ENCODE peak calls at places on chromosomes 6 and 20, in ten cellular contexts. One of them, this sample, is unnamed.

GRCh38 chr6:146047356-146047755 is 18.5 kb downstream of the GRM1 start:
- DNase-seq in HuH-7: no peak
- DNase-seq in foreskin fibroblast: no peak
- DNase-seq in tibial artery: no peak
- DNase-seq in stimulated activated CD4-positive, alpha-beta T cell treated with anti-CD3 and anti-CD28 coated beads, Interleukin-15, amount 100 ng/mL, for 24 hours: no peak
- DNase-seq in hippocampal formation: peak; percentile 49
- DNase-seq in ACHN: no peak
- DNase-seq in RPMI7951: no peak
- DNase-seq in aorta: no peak
- DNase-seq in RWPE1: no peak
- DNase-seq in this sample: no peak

GRCh38 chr6:12749531-12750379 is 33.2 kb downstream of the PHACTR1 start:
- DNase-seq in RWPE1: no peak
- DNase-seq in aorta: peak; percentile 70
- DNase-seq in ACHN: no peak
- DNase-seq in HuH-7: no peak
- DNase-seq in foreskin fibroblast: peak; percentile 29
- DNase-seq in RPMI7951: peak; percentile 9
- DNase-seq in hippocampal formation: no peak
- DNase-seq in tibial artery: no peak
- DNase-seq in stimulated activated CD4-positive, alpha-beta T cell treated with anti-CD3 and anti-CD28 coated beads, Interleukin-15, amount 100 ng/mL, for 24 hours: peak; percentile 4
- DNase-seq in this sample: no peak

GRCh38 chr20:49608752-49609670 is 41.1 kb upstream of the PTGIS start:
- DNase-seq in stimulated activated CD4-positive, alpha-beta T cell treated with anti-CD3 and anti-CD28 coated beads, Interleukin-15, amount 100 ng/mL, for 24 hours: peak; percentile 84
- DNase-seq in foreskin fibroblast: peak; percentile 75
- DNase-seq in hippocampal formation: no peak
- DNase-seq in HuH-7: peak; percentile 80
- DNase-seq in ACHN: peak; percentile 57
- DNase-seq in RWPE1: peak; percentile 84
- DNase-seq in tibial artery: peak; percentile 83
- DNase-seq in aorta: peak; percentile 91
- DNase-seq in RPMI7951: peak; percentile 48
- DNase-seq in this sample: peak; percentile 67

GRCh38 chr20:3595541-3595940 is 67.7 kb downstream of the GFRA4 start:
- DNase-seq in ACHN: no peak
- DNase-seq in tibial artery: no peak
- DNase-seq in RPMI7951: no peak
- DNase-seq in foreskin fibroblast: no peak
- DNase-seq in stimulated activated CD4-positive, alpha-beta T cell treated with anti-CD3 and anti-CD28 coated beads, Interleukin-15, amount 100 ng/mL, for 24 hours: no peak
- DNase-seq in hippocampal formation: no peak
- DNase-seq in HuH-7: no peak
- DNase-seq in aorta: no peak
- DNase-seq in RWPE1: no peak
- DNase-seq in this sample: no peak

GRCh38 chr6:155364844-155365437 is 50.7 kb upstream of the TFB1M start:
- DNase-seq in RWPE1: no peak
- DNase-seq in tibial artery: no peak
- DNase-seq in foreskin fibroblast: no peak
- DNase-seq in ACHN: no peak
- DNase-seq in RPMI7951: no peak
- DNase-seq in aorta: no peak
- DNase-seq in stimulated activated CD4-positive, alpha-beta T cell treated with anti-CD3 and anti-CD28 coated beads, Interleukin-15, amount 100 ng/mL, for 24 hours: no peak
- DNase-seq in HuH-7: no peak
- DNase-seq in hippocampal formation: no peak
- DNase-seq in this sample: no peak

GRCh38 chr6:85405175-85405852 is 44.6 kb upstream of the NT5E start:
- DNase-seq in HuH-7: peak; percentile 51
- DNase-seq in aorta: no peak
- DNase-seq in foreskin fibroblast: no peak
- DNase-seq in RPMI7951: peak; percentile 40
- DNase-seq in ACHN: peak; percentile 57
- DNase-seq in RWPE1: no peak
- DNase-seq in stimulated activated CD4-positive, alpha-beta T cell treated with anti-CD3 and anti-CD28 coated beads, Interleukin-15, amount 100 ng/mL, for 24 hours: no peak
- DNase-seq in hippocampal formation: no peak
- DNase-seq in tibial artery: no peak
- DNase-seq in this sample: no peak

GRCh38 chr20:37911262-37911661 is 8.3 kb downstream of the VSTM2L start:
- DNase-seq in HuH-7: no peak
- DNase-seq in aorta: no peak
- DNase-seq in tibial artery: no peak
- DNase-seq in hippocampal formation: no peak
- DNase-seq in foreskin fibroblast: no peak
- DNase-seq in ACHN: no peak
- DNase-seq in RPMI7951: no peak
- DNase-seq in RWPE1: no peak
- DNase-seq in stimulated activated CD4-positive, alpha-beta T cell treated with anti-CD3 and anti-CD28 coated beads, Interleukin-15, amount 100 ng/mL, for 24 hours: no peak
- DNase-seq in this sample: no peak

GRCh38 chr6:33599413-33599911 is 19.4 kb upstream of the BAK1 start:
- DNase-seq in foreskin fibroblast: peak; percentile 33
- DNase-seq in HuH-7: no peak
- DNase-seq in ACHN: peak; percentile 95
- DNase-seq in tibial artery: peak; percentile 54
- DNase-seq in hippocampal formation: no peak
- DNase-seq in RPMI7951: peak; percentile 93
- DNase-seq in RWPE1: peak; percentile 60
- DNase-seq in aorta: no peak
- DNase-seq in stimulated activated CD4-positive, alpha-beta T cell treated with anti-CD3 and anti-CD28 coated beads, Interleukin-15, amount 100 ng/mL, for 24 hours: no peak
- DNase-seq in this sample: no peak

GRCh38 chr20:46831633-46832011 is 63.0 kb upstream of the EYA2 start:
- DNase-seq in hippocampal formation: no peak
- DNase-seq in stimulated activated CD4-positive, alpha-beta T cell treated with anti-CD3 and anti-CD28 coated beads, Interleukin-15, amount 100 ng/mL, for 24 hours: no peak
- DNase-seq in tibial artery: no peak
- DNase-seq in RPMI7951: no peak
- DNase-seq in ACHN: no peak
- DNase-seq in RWPE1: no peak
- DNase-seq in foreskin fibroblast: no peak
- DNase-seq in HuH-7: no peak
- DNase-seq in aorta: no peak
- DNase-seq in this sample: no peak

GRCh38 chr6:118100763-118101162 is 193.7 kb downstream of the SLC35F1 start:
- DNase-seq in HuH-7: no peak
- DNase-seq in tibial artery: no peak
- DNase-seq in stimulated activated CD4-positive, alpha-beta T cell treated with anti-CD3 and anti-CD28 coated beads, Interleukin-15, amount 100 ng/mL, for 24 hours: no peak
- DNase-seq in hippocampal formation: no peak
- DNase-seq in aorta: no peak
- DNase-seq in foreskin fibroblast: no peak
- DNase-seq in RWPE1: no peak
- DNase-seq in ACHN: no peak
- DNase-seq in RPMI7951: peak; percentile 8
- DNase-seq in this sample: no peak

GRCh38 chr6:30647802-30648460 is 998 bp downstream of the C6orf136 start:
- DNase-seq in tibial artery: no peak
- DNase-seq in hippocampal formation: no peak
- DNase-seq in HuH-7: no peak
- DNase-seq in aorta: no peak
- DNase-seq in RWPE1: no peak
- DNase-seq in RPMI7951: no peak
- DNase-seq in stimulated activated CD4-positive, alpha-beta T cell treated with anti-CD3 and anti-CD28 coated beads, Interleukin-15, amount 100 ng/mL, for 24 hours: no peak
- DNase-seq in ACHN: no peak
- DNase-seq in foreskin fibroblast: no peak
- DNase-seq in this sample: peak; percentile 88

GRCh38 chr6:164113637-164114036 is 699.1 kb downstream of the QKI start:
- DNase-seq in foreskin fibroblast: no peak
- DNase-seq in tibial artery: no peak
- DNase-seq in ACHN: no peak
- DNase-seq in aorta: no peak
- DNase-seq in RPMI7951: no peak
- DNase-seq in RWPE1: no peak
- DNase-seq in hippocampal formation: no peak
- DNase-seq in HuH-7: no peak
- DNase-seq in stimulated activated CD4-positive, alpha-beta T cell treated with anti-CD3 and anti-CD28 coated beads, Interleukin-15, amount 100 ng/mL, for 24 hours: no peak
- DNase-seq in this sample: no peak

GRCh38 chr6:130620338-130620781 is 206.8 kb upstream of the SMLR1 start:
- DNase-seq in tibial artery: no peak
- DNase-seq in ACHN: no peak
- DNase-seq in RPMI7951: peak; percentile 60
- DNase-seq in foreskin fibroblast: peak; percentile 53
- DNase-seq in aorta: no peak
- DNase-seq in HuH-7: no peak
- DNase-seq in RWPE1: no peak
- DNase-seq in stimulated activated CD4-positive, alpha-beta T cell treated with anti-CD3 and anti-CD28 coated beads, Interleukin-15, amount 100 ng/mL, for 24 hours: no peak
- DNase-seq in hippocampal formation: no peak
- DNase-seq in this sample: no peak

GRCh38 chr20:50844430-50845100 is 49.7 kb downstream of the BCAS4 start:
- DNase-seq in aorta: peak; percentile 87
- DNase-seq in stimulated activated CD4-positive, alpha-beta T cell treated with anti-CD3 and anti-CD28 coated beads, Interleukin-15, amount 100 ng/mL, for 24 hours: peak; percentile 58
- DNase-seq in RWPE1: peak; percentile 100
- DNase-seq in hippocampal formation: no peak
- DNase-seq in HuH-7: no peak
- DNase-seq in foreskin fibroblast: peak; percentile 73
- DNase-seq in tibial artery: no peak
- DNase-seq in RPMI7951: peak; percentile 76
- DNase-seq in ACHN: no peak
- DNase-seq in this sample: peak; percentile 80

GRCh38 chr20:24771651-24772061 is 177.4 kb upstream of the CST7 start:
- DNase-seq in RPMI7951: peak; percentile 71
- DNase-seq in foreskin fibroblast: no peak
- DNase-seq in HuH-7: no peak
- DNase-seq in RWPE1: no peak
- DNase-seq in stimulated activated CD4-positive, alpha-beta T cell treated with anti-CD3 and anti-CD28 coated beads, Interleukin-15, amount 100 ng/mL, for 24 hours: no peak
- DNase-seq in hippocampal formation: no peak
- DNase-seq in ACHN: no peak
- DNase-seq in tibial artery: peak; percentile 32
- DNase-seq in aorta: peak; percentile 73
- DNase-seq in this sample: no peak

GRCh38 chr6:10407018-10407673 is 7.7 kb downstream of the TFAP2A start:
- DNase-seq in HuH-7: no peak
- DNase-seq in stimulated activated CD4-positive, alpha-beta T cell treated with anti-CD3 and anti-CD28 coated beads, Interleukin-15, amount 100 ng/mL, for 24 hours: no peak
- DNase-seq in RPMI7951: no peak
- DNase-seq in tibial artery: no peak
- DNase-seq in aorta: no peak
- DNase-seq in ACHN: no peak
- DNase-seq in hippocampal formation: no peak
- DNase-seq in RWPE1: no peak
- DNase-seq in foreskin fibroblast: peak; percentile 30
- DNase-seq in this sample: no peak

GRCh38 chr20:13317439-13317838 is 96.4 kb downstream of the ISM1 start:
- DNase-seq in RPMI7951: no peak
- DNase-seq in ACHN: no peak
- DNase-seq in aorta: no peak
- DNase-seq in stimulated activated CD4-positive, alpha-beta T cell treated with anti-CD3 and anti-CD28 coated beads, Interleukin-15, amount 100 ng/mL, for 24 hours: no peak
- DNase-seq in tibial artery: no peak
- DNase-seq in foreskin fibroblast: no peak
- DNase-seq in hippocampal formation: no peak
- DNase-seq in RWPE1: no peak
- DNase-seq in HuH-7: no peak
- DNase-seq in this sample: no peak

GRCh38 chr6:34352305-34352937 is 40.0 kb downstream of the NUDT3 start:
- DNase-seq in aorta: no peak
- DNase-seq in foreskin fibroblast: peak; percentile 47
- DNase-seq in ACHN: no peak
- DNase-seq in HuH-7: no peak
- DNase-seq in RWPE1: no peak
- DNase-seq in RPMI7951: no peak
- DNase-seq in stimulated activated CD4-positive, alpha-beta T cell treated with anti-CD3 and anti-CD28 coated beads, Interleukin-15, amount 100 ng/mL, for 24 hours: no peak
- DNase-seq in hippocampal formation: no peak
- DNase-seq in tibial artery: no peak
- DNase-seq in this sample: no peak

GRCh38 chr20:44427804-44428173 is 47.9 kb upstream of the TTPAL start:
- DNase-seq in hippocampal formation: no peak
- DNase-seq in tibial artery: no peak
- DNase-seq in RPMI7951: no peak
- DNase-seq in foreskin fibroblast: no peak
- DNase-seq in ACHN: no peak
- DNase-seq in RWPE1: no peak
- DNase-seq in HuH-7: no peak
- DNase-seq in stimulated activated CD4-positive, alpha-beta T cell treated with anti-CD3 and anti-CD28 coated beads, Interleukin-15, amount 100 ng/mL, for 24 hours: no peak
- DNase-seq in aorta: no peak
- DNase-seq in this sample: no peak

GRCh38 chr20:61812771-61813485 is 252.8 kb downstream of the TAF4 start:
- DNase-seq in RPMI7951: no peak
- DNase-seq in hippocampal formation: no peak
- DNase-seq in stimulated activated CD4-positive, alpha-beta T cell treated with anti-CD3 and anti-CD28 coated beads, Interleukin-15, amount 100 ng/mL, for 24 hours: no peak
- DNase-seq in aorta: no peak
- DNase-seq in ACHN: no peak
- DNase-seq in RWPE1: peak; percentile 48
- DNase-seq in tibial artery: no peak
- DNase-seq in HuH-7: no peak
- DNase-seq in foreskin fibroblast: no peak
- DNase-seq in this sample: no peak

GRCh38 chr6:33430991-33431879 is 11.4 kb downstream of the SYNGAP1 start:
- DNase-seq in foreskin fibroblast: peak; percentile 80
- DNase-seq in RPMI7951: peak; percentile 34
- DNase-seq in aorta: peak; percentile 89
- DNase-seq in stimulated activated CD4-positive, alpha-beta T cell treated with anti-CD3 and anti-CD28 coated beads, Interleukin-15, amount 100 ng/mL, for 24 hours: peak; percentile 87
- DNase-seq in HuH-7: no peak
- DNase-seq in RWPE1: peak; percentile 73
- DNase-seq in hippocampal formation: peak; percentile 55
- DNase-seq in ACHN: no peak
- DNase-seq in tibial artery: peak; percentile 73
- DNase-seq in this sample: peak; percentile 93

GRCh38 chr20:2470051-2470431 is 548 bp downstream of the SNRPB start:
- DNase-seq in ACHN: peak; percentile 51
- DNase-seq in stimulated activated CD4-positive, alpha-beta T cell treated with anti-CD3 and anti-CD28 coated beads, Interleukin-15, amount 100 ng/mL, for 24 hours: peak; percentile 73
- DNase-seq in aorta: no peak
- DNase-seq in foreskin fibroblast: peak; percentile 58
- DNase-seq in HuH-7: peak; percentile 50
- DNase-seq in RWPE1: peak; percentile 68
- DNase-seq in hippocampal formation: no peak
- DNase-seq in RPMI7951: peak; percentile 69
- DNase-seq in tibial artery: peak; percentile 73
- DNase-seq in this sample: peak; percentile 70

GRCh38 chr20:16713056-16713455 is 16.8 kb upstream of the SNRPB2 start:
- DNase-seq in RPMI7951: peak; percentile 37
- DNase-seq in ACHN: no peak
- DNase-seq in HuH-7: no peak
- DNase-seq in stimulated activated CD4-positive, alpha-beta T cell treated with anti-CD3 and anti-CD28 coated beads, Interleukin-15, amount 100 ng/mL, for 24 hours: no peak
- DNase-seq in aorta: no peak
- DNase-seq in RWPE1: no peak
- DNase-seq in foreskin fibroblast: no peak
- DNase-seq in tibial artery: no peak
- DNase-seq in hippocampal formation: no peak
- DNase-seq in this sample: no peak

GRCh38 chr20:62624325-62624690 is 18.0 kb upstream of the SLCO4A1 start:
- DNase-seq in RWPE1: no peak
- DNase-seq in aorta: no peak
- DNase-seq in foreskin fibroblast: no peak
- DNase-seq in HuH-7: peak; percentile 72
- DNase-seq in RPMI7951: no peak
- DNase-seq in stimulated activated CD4-positive, alpha-beta T cell treated with anti-CD3 and anti-CD28 coated beads, Interleukin-15, amount 100 ng/mL, for 24 hours: no peak
- DNase-seq in tibial artery: no peak
- DNase-seq in ACHN: no peak
- DNase-seq in hippocampal formation: no peak
- DNase-seq in this sample: peak; percentile 42

GRCh38 chr6:21595265-21595950 is 1.9 kb downstream of the SOX4 start:
- DNase-seq in ACHN: peak; percentile 19
- DNase-seq in HuH-7: no peak
- DNase-seq in RPMI7951: no peak
- DNase-seq in tibial artery: peak; percentile 69
- DNase-seq in foreskin fibroblast: peak; percentile 52
- DNase-seq in aorta: peak; percentile 82
- DNase-seq in RWPE1: peak; percentile 33
- DNase-seq in stimulated activated CD4-positive, alpha-beta T cell treated with anti-CD3 and anti-CD28 coated beads, Interleukin-15, amount 100 ng/mL, for 24 hours: peak; percentile 30
- DNase-seq in hippocampal formation: no peak
- DNase-seq in this sample: peak; percentile 43

GRCh38 chr6:105364243-105364642 is 38.6 kb downstream of the PREP start:
- DNase-seq in aorta: no peak
- DNase-seq in hippocampal formation: no peak
- DNase-seq in RWPE1: peak; percentile 63
- DNase-seq in ACHN: no peak
- DNase-seq in RPMI7951: peak; percentile 72
- DNase-seq in foreskin fibroblast: no peak
- DNase-seq in tibial artery: no peak
- DNase-seq in stimulated activated CD4-positive, alpha-beta T cell treated with anti-CD3 and anti-CD28 coated beads, Interleukin-15, amount 100 ng/mL, for 24 hours: no peak
- DNase-seq in HuH-7: no peak
- DNase-seq in this sample: no peak

GRCh38 chr20:18611492-18611891 is 23.6 kb downstream of the DTD1 start:
- DNase-seq in RPMI7951: no peak
- DNase-seq in ACHN: no peak
- DNase-seq in foreskin fibroblast: peak; percentile 50
- DNase-seq in stimulated activated CD4-positive, alpha-beta T cell treated with anti-CD3 and anti-CD28 coated beads, Interleukin-15, amount 100 ng/mL, for 24 hours: no peak
- DNase-seq in hippocampal formation: no peak
- DNase-seq in RWPE1: no peak
- DNase-seq in tibial artery: no peak
- DNase-seq in HuH-7: no peak
- DNase-seq in aorta: no peak
- DNase-seq in this sample: no peak

GRCh38 chr20:24682496-24683090 is 213.2 kb downstream of the SYNDIG1 start:
- DNase-seq in aorta: peak; percentile 33
- DNase-seq in tibial artery: peak; percentile 46
- DNase-seq in ACHN: no peak
- DNase-seq in RPMI7951: no peak
- DNase-seq in RWPE1: no peak
- DNase-seq in foreskin fibroblast: no peak
- DNase-seq in hippocampal formation: no peak
- DNase-seq in HuH-7: no peak
- DNase-seq in stimulated activated CD4-positive, alpha-beta T cell treated with anti-CD3 and anti-CD28 coated beads, Interleukin-15, amount 100 ng/mL, for 24 hours: no peak
- DNase-seq in this sample: no peak

This sample was measured in hepatic stellate cell.